ENCODE peak calls at places on chromosomes 13 and 19, in eight cellular contexts. H is SHP77; V is heart left ventricle; J is left lobe of liver; G is Calu3; L is hepatic stellate cell; N is GM10248; S is stimulated activated CD4-positive, alpha-beta T cell treated with anti-CD3 and anti-CD28 coated beads, Interleukin-1b, Interleukin-23, amount 100 ng/mL, for 48 hours. Q is an unnamed sample.

GRCh38 chr13:108681986-108682562 is 52.7 kb downstream of the MYO16 start:
- DNase-seq in G (no peak), L (no peak), J (no peak), N (no peak), S (no peak), V (no peak), H (no peak), Q (no peak)

GRCh38 chr19:7641288-7642276 is 4.7 kb downstream of the STXBP2 start:
- DNase-seq in S (no peak), J (no peak), H (no peak), N (no peak), G (no peak), V (no peak), L (no peak), Q (no peak)

GRCh38 chr13:45184693-45185092 is 16.2 kb downstream of the KCTD4 start:
- DNase-seq in H (no peak), N (no peak), V (no peak), G (no peak), J (no peak), S (no peak), L (no peak), Q (no peak)

GRCh38 chr13:80217614-80218456 is 123.1 kb downstream of the SPRY2 start:
- DNase-seq in N (no peak), J (no peak), S (no peak), L (no peak), H (no peak), G (peak; percentile 7), V (no peak), Q (no peak)

GRCh38 chr13:101455863-101456262 is 3.4 kb downstream of the ITGBL1 start:
- DNase-seq in G (no peak), J (no peak), H (no peak), S (no peak), L (peak; percentile 72), N (no peak), V (no peak), Q (no peak)

GRCh38 chr19:575527-576506 is 3.4 kb downstream of the BSG start:
- DNase-seq in G (no peak), V (peak; percentile 82), J (no peak), L (peak; percentile 65), S (no peak), H (no peak), N (no peak), Q (no peak)

GRCh38 chr19:49592486-49593232 is 1.7 kb downstream of the PRR12 start:
- DNase-seq in V (no peak), J (no peak), H (no peak), G (no peak), L (peak; percentile 45), N (no peak), S (peak; percentile 22), Q (no peak)

GRCh38 chr13:95298971-95299627 is 2.2 kb downstream of the ABCC4 start:
- DNase-seq in H (no peak), V (no peak), L (peak; percentile 53), J (no peak), N (no peak), G (no peak), S (no peak), Q (no peak)

GRCh38 chr19:28596561-28597071 is 616.3 kb downstream of the UQCRFS1 start:
- DNase-seq in J (no peak), N (no peak), H (peak; percentile 26), V (no peak), L (no peak), G (no peak), S (no peak), Q (no peak)

GRCh38 chr19:771332-771785 is 20.4 kb downstream of the MISP start:
- DNase-seq in J (no peak), S (peak; percentile 23), L (peak; percentile 69), V (no peak), N (peak; percentile 78), H (no peak), G (peak; percentile 46), Q (no peak)